ENCODE peak calls at places on chromosomes 7 and 10, in ten cellular contexts. H is tibial artery, O is brain microvascular endothelial cell, Q is fibroblast of pulmonary artery, T is PC-9, K is HepG2, U is cardiac fibroblast, W is left lung, Z is gastrocnemius medialis, X is fibroblast of lung. A is an unnamed sample.

GRCh38 chr7:25619963-25620799 is 391.9 kb upstream of the NPVF start:
- DNase-seq in X (peak; percentile 9), Z (peak; percentile 31), Q (peak; percentile 35), U (peak; percentile 2), W (no peak), H (peak; percentile 66), T (no peak), O (no peak), K (no peak), A (peak; percentile 90)

GRCh38 chr7:91068136-91068795 is 196.0 kb upstream of the FZD1 start:
- DNase-seq in K (no peak), T (no peak), H (no peak), Z (no peak), Q (no peak), X (no peak), W (no peak), U (no peak), O (no peak), A (no peak)

GRCh38 chr7:50393547-50394252 is 56.5 kb downstream of the FIGNL1 start:
- DNase-seq in Z (no peak), T (no peak), H (no peak), X (no peak), K (no peak), U (no peak), Q (no peak), O (no peak), W (no peak), A (no peak)

GRCh38 chr7:155696747-155697146 is 52.3 kb downstream of the RBM33 start:
- DNase-seq in X (no peak), H (no peak), Z (no peak), K (no peak), O (no peak), Q (no peak), W (no peak), T (no peak), U (no peak), A (no peak)

GRCh38 chr7:84799131-84799530 is 387.7 kb downstream of the SEMA3D start:
- DNase-seq in Z (no peak), U (peak; percentile 2), Q (peak; percentile 16), H (peak; percentile 26), W (no peak), O (no peak), K (no peak), T (no peak), X (no peak), A (peak; percentile 20)

GRCh38 chr7:159218216-159219006 is 73.7 kb upstream of the VIPR2 start:
- DNase-seq in T (peak; percentile 31), O (no peak), X (no peak), W (no peak), H (no peak), Q (no peak), U (peak; percentile 2), K (no peak), Z (no peak), A (no peak)

GRCh38 chr10:87705339-87705738 is 45.7 kb downstream of the PAPSS2 start:
- DNase-seq in H (no peak), Q (peak; percentile 41), X (no peak), K (no peak), T (peak; percentile 82), U (peak; percentile 33), O (no peak), Z (no peak), W (no peak), A (peak; percentile 33)

GRCh38 chr7:45712057-45712689 is 138.0 kb downstream of the ADCY1 start:
- DNase-seq in O (no peak), W (no peak), U (no peak), Q (no peak), H (no peak), T (no peak), K (no peak), X (no peak), Z (no peak), A (no peak)

GRCh38 chr10:96333091-96333490 is 25.7 kb downstream of the OPALIN start:
- DNase-seq in Z (no peak), W (no peak), X (no peak), K (no peak), Q (no peak), T (no peak), U (no peak), O (no peak), H (no peak), A (no peak)

GRCh38 chr7:71408276-71408675 is 276.3 kb downstream of the GALNT17 start:
- DNase-seq in T (no peak), O (no peak), U (no peak), X (no peak), H (no peak), K (no peak), Z (no peak), Q (no peak), W (no peak), A (no peak)
- TF ChIP-seq CTCF in T (no peak), O (no peak), U (no peak), X (no peak), H (no peak), K (no peak), Z (no peak), Q (no peak), W (no peak), A (no peak)

GRCh38 chr7:3537210-3537875 is 236.3 kb downstream of the SDK1 start:
- DNase-seq in X (peak; percentile 62), U (peak; percentile 81), H (no peak), W (no peak), Q (peak; percentile 40), T (no peak), Z (no peak), K (no peak), O (peak; percentile 66), A (peak; percentile 53)
- H3K4me3 ChIP-seq in X (no peak overlapping the region), U (no peak overlapping the region), H (no peak overlapping the region), W (no peak overlapping the region), Q (no peak overlapping the region), T (no peak overlapping the region), Z (no peak overlapping the region), K (no peak overlapping the region), O (no peak overlapping the region), A (no peak overlapping the region)

GRCh38 chr7:23276947-23277346 is 22.2 kb upstream of the MALSU1 start:
- DNase-seq in K (no peak), X (no peak), H (no peak), W (no peak), Z (no peak), O (no peak), Q (no peak), T (no peak), U (no peak), A (no peak)

GRCh38 chr7:23275906-23276305 is 23.2 kb upstream of the MALSU1 start:
- DNase-seq in T (no peak), Q (no peak), W (no peak), Z (no peak), U (no peak), O (no peak), H (no peak), X (no peak), K (no peak), A (no peak)

GRCh38 chr7:23273141-23273599 is 26.0 kb upstream of the MALSU1 start:
- DNase-seq in W (peak; percentile 96), K (peak; percentile 89), Z (peak; percentile 90), T (peak; percentile 99), Q (peak; percentile 94), H (peak; percentile 67), X (peak; percentile 89), O (peak; percentile 98), U (peak; percentile 94), A (peak; percentile 95)

GRCh38 chr7:23277359-23277989 is 21.7 kb upstream of the MALSU1 start:
- DNase-seq in Q (peak; percentile 84), T (peak; percentile 66), Z (no peak), H (no peak), W (no peak), O (peak; percentile 57), U (peak; percentile 83), K (peak; percentile 76), X (peak; percentile 80), A (peak; percentile 86)

GRCh38 chr7:23276381-23276780 is 22.8 kb upstream of the MALSU1 start:
- DNase-seq in W (no peak), Q (peak; percentile 14), H (no peak), O (no peak), K (peak; percentile 38), Z (no peak), U (no peak), X (no peak), T (no peak), A (peak; percentile 13)
- TF ChIP-seq CTCF in W (no peak), Q (peak; percentile 15), H (no peak), O (peak; percentile 52), K (peak; percentile 40), Z (no peak), U (no peak), X (no peak), T (peak; percentile 32), A (peak; percentile 26)

GRCh38 chr10:63204667-63205391 is 71.7 kb downstream of the NRBF2 start:
- DNase-seq in H (no peak), Q (no peak), W (no peak), T (no peak), U (no peak), O (no peak), Z (no peak), K (no peak), X (peak; percentile 55), A (no peak)

GRCh38 chr10:63209703-63210102 is 76.6 kb downstream of the NRBF2 start:
- DNase-seq in O (no peak), K (no peak), T (no peak), W (no peak), H (no peak), U (peak; percentile 51), Q (no peak), Z (no peak), X (no peak), A (no peak)

GRCh38 chr10:63206576-63206975 is 73.4 kb downstream of the NRBF2 start:
- DNase-seq in U (no peak), X (peak; percentile 37), Q (no peak), H (no peak), T (no peak), K (no peak), O (no peak), Z (no peak), W (no peak), A (peak; percentile 57)

GRCh38 chr10:63208981-63209380 is 75.9 kb downstream of the NRBF2 start:
- DNase-seq in U (peak; percentile 63), K (no peak), W (no peak), H (no peak), T (no peak), Z (no peak), Q (peak; percentile 35), X (peak; percentile 51), O (peak; percentile 66), A (peak; percentile 71)

DNA sequence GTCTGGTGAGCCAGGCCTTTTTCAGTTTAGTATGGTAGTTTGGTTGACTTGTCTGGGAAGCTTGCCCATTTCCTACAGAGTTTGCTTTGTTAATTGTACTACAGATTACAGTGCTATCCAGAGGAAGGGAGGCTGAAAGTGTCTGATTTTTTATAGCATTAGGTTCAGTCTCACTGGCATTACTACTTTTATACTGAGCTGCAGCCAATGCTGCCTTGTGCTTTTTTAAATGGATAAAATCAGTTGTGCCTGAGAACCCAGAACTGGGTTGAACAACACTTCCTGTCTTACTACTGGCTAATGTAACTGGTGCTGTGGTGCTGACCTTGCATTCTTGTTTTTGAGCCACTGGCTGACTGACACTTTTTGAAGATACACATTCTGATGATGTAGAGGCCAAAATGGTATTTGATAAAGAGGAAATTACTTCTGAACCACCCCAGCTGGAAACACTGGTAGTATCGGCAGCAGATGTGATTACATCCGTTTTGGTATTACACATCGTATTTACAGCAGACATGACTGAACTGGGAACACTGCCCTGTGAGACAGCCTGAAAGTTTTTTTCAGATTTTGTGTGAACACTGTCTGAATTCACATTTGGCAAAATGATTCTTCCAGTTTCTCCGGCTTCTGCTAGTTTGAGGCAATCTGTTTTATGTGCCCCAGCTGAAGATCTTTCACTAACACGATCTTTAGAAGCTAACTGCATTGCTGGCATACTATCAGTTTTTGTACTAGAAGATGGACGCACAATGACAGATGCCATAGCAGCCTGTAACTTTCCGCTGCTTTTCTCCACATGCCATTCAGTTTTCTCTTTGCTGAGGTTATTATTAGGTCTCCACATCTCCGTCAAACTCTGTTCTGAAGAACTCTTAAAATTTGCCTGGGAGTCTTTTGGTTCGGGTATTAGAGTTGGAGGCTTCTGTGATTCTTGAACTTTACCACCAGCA is 74.1 kb downstream of the NRBF2 start:
- DNase-seq in H (peak; percentile 41), Z (no peak), T (no peak), U (peak; percentile 83), Q (peak; percentile 88), X (peak; percentile 94), O (peak; percentile 87), W (no peak), K (no peak), A (peak; percentile 93)
- H3K4me3 ChIP-seq in H (peak overlapping the region; percentile 35), Z (peak overlapping the region; percentile 3), T (no peak overlapping the region), U (no peak overlapping the region), Q (peak overlapping the region; percentile 19), X (peak overlapping the region; percentile 26), O (no peak overlapping the region), W (no peak overlapping the region), K (no peak overlapping the region), A (no peak overlapping the region)